ENCODE peak calls at places on chromosomes 5 and 9, in four cellular contexts. M is IMR-90, H is HepG2, I is uterus. L is an unnamed sample.
A peak's percentile ranks its signal among the peaks of the same experiment; 100 is the strongest.

GRCh38 chr5:62603934-62604333 is 25.3 kb downstream of the LRRC70 start:
- DNase-seq in I (no peak), M (peak; percentile 3), H (no peak), L (no peak)

GRCh38 chr5:32042571-32042970 is 131.5 kb downstream of the GOLPH3 start:
- DNase-seq in I (no peak), M (no peak), H (no peak), L (no peak)

GRCh38 chr9:86239053-86239770 is 20.2 kb downstream of the C9orf153 start:
- DNase-seq in I (no peak), H (no peak), M (no peak), L (no peak)

GRCh38 chr5:135683227-135683626 is 104.4 kb upstream of the CXCL14 start:
- DNase-seq in H (no peak), M (no peak), I (no peak), L (no peak)

GRCh38 chr5:15579193-15579990 is 79.4 kb downstream of the FBXL7 start:
- DNase-seq in H (no peak), I (no peak), M (no peak), L (no peak)

GRCh38 chr5:170070556-170071412 is 34.9 kb upstream of the FOXI1 start:
- DNase-seq in H (no peak), M (peak; percentile 45), I (no peak), L (no peak)

GRCh38 chr5:151345808-151346478 is 1.4 kb downstream of the SLC36A2 start:
- DNase-seq in M (peak; percentile 28), I (no peak), H (no peak), L (no peak)

GRCh38 chr9:126614088-126614454 is 343 bp downstream of the LMX1B start:
- DNase-seq in M (no peak), H (no peak), I (no peak), L (no peak)

GRCh38 chr5:1875481-1875842 is 7.3 kb downstream of the IRX4 start:
- DNase-seq in H (no peak), I (no peak), M (no peak), L (no peak)

GRCh38 chr5:59758566-59758965 is 135.0 kb downstream of the PDE4D start:
- DNase-seq in M (no peak), I (no peak), H (no peak), L (no peak)

GRCh38 chr9:93525476-93525875 is 50.9 kb upstream of the PHF2 start:
- DNase-seq in I (no peak), H (no peak), M (no peak), L (no peak)

GRCh38 chr5:56711191-56711590 is 104.2 kb upstream of the MAP3K1 start:
- DNase-seq in M (peak; percentile 47), H (no peak), I (no peak), L (no peak)

GRCh38 chr5:143397302-143398052 is 6.0 kb downstream of the NR3C1 start:
- DNase-seq in I (no peak), H (peak; percentile 49), M (no peak), L (no peak)

GRCh38 chr5:163347671-163348070 is 89.7 kb upstream of the CCNG1 start:
- DNase-seq in M (peak; percentile 55), I (no peak), H (peak; percentile 59), L (peak; percentile 75)

GRCh38 chr5:146878471-146879172 is at the start of gene PPP2R2B:
- DNase-seq in I (no peak), M (peak; percentile 1), H (no peak), L (peak; percentile 49)

GRCh38 chr5:142549834-142550233 is 136.1 kb downstream of the FGF1 start:
- DNase-seq in I (no peak), M (no peak), H (no peak), L (no peak)

GRCh38 chr5:13250450-13251291 is 693.8 kb downstream of the DNAH5 start:
- DNase-seq in H (peak; percentile 13), M (peak; percentile 6), I (no peak), L (no peak)

GRCh38 chr9:81621111-81621510 is 68.2 kb downstream of the TLE1 start:
- DNase-seq in I (no peak), H (no peak), M (no peak), L (no peak)

GRCh38 chr9:81620009-81620405 is 69.3 kb downstream of the TLE1 start:
- DNase-seq in M (no peak), I (no peak), H (no peak), L (no peak)

GRCh38 chr9:81621785-81622243 is 67.5 kb downstream of the TLE1 start:
- DNase-seq in I (no peak), H (no peak), M (no peak), L (no peak)

GRCh38 chr9:81618923-81619322 is 70.4 kb downstream of the TLE1 start:
- DNase-seq in H (no peak), M (no peak), I (no peak), L (no peak)

DNA sequence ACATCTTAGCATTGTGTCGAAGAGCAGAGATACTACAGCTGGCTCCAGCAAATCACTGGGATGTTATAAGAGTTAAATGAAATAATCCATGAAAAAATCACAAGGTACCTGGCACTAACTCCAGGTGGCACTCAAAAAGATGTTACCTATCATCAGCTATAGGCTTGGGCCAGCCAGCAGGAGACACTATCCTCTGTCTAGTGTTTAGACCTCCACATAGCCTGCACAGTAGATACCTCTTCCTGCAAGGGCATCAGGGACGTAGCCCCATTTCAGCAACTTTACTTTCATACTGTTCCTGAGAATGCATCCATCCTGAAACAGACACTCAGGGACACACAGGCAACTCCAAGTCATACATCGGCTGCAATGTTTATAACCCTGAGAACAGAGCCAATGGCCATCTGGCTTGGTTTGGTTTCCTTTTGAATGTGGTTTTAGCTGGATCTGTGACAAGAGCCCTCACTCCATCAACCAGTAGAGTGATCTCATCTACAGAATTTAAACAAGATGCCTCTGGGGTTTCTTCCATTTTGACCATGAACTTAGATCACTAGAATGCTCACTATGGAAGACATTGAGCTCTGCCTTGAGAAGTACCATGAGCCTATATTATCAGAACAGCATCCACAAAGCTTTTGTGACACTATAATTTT is 69.9 kb downstream of the TLE1 start:
- DNase-seq in H (no peak), M (peak; percentile 98), I (no peak), L (no peak)
- H3K4me1 ChIP-seq in H (peaks cover 2% of the 10 kb centered on the region), M (peaks cover 4% of the 10 kb centered on the region), I (no peaks in the 10 kb centered on the region), L (no peaks in the 10 kb centered on the region)

GRCh38 chr9:79571309-79572031 is at the start of gene TLE4:
- DNase-seq in M (peak; percentile 100), I (peak; percentile 100), H (peak; percentile 96), L (peak; percentile 100)

GRCh38 chr9:79572032-79572890 is 496 bp downstream of the TLE4 start:
- DNase-seq in M (peak; percentile 40), H (no peak), I (peak; percentile 26), L (peak; percentile 79)

GRCh38 chr9:79568337-79569084 is 3.3 kb upstream of the TLE4 start:
- DNase-seq in I (no peak), H (no peak), M (no peak), L (no peak)

GRCh38 chr9:79569814-79570448 is 1.8 kb upstream of the TLE4 start:
- DNase-seq in H (no peak), I (no peak), M (peak; percentile 18), L (no peak)

DNA sequence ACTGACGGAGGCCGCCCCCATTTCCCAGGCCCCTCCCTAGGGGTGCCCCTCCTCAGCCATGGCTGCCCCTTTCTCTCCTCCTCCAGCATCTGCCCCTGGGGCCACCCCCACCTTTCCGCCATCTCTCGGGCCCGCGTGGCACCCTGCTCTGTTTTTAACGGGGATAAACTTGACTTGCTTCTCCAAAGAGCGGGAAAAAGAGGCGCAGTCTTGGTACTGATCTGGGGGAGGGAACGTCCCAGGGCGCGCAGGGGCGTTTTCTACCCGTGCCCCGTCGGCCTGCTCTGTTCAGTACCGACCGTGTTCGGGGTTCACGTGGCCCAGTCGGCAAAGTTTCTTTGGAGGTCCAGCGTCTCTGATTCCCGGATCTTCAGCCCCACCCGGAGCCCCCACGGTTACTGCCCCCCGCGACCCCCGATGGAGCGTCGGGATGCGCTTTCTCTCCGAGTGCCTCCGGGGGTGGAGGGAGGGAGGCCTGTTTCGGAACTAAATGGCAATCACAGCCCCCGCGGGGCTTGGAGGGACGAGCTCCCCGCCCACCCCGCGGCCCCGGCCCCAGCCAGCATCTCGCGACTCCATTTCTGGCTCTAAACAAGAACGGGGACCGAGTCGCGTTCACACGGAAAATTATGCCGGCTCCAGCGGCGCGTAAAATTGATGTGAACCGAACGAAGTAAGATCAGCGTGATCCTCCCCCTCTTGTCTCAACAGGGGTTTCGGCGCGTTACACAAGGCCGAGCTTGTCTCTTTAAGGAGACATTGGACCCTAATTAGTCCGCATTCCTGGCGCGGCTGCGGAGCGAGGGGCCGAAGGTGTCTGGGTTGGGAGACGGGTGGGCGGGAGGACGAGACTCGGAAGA is 1.1 kb upstream of the TLE4 start:
- DNase-seq in H (no peak), M (peak; percentile 63), I (peak; percentile 41), L (no peak)
- TF ChIP-seq POLR2A in H (no peak), M (no peak), I (no peak), L (no peak)

DNA sequence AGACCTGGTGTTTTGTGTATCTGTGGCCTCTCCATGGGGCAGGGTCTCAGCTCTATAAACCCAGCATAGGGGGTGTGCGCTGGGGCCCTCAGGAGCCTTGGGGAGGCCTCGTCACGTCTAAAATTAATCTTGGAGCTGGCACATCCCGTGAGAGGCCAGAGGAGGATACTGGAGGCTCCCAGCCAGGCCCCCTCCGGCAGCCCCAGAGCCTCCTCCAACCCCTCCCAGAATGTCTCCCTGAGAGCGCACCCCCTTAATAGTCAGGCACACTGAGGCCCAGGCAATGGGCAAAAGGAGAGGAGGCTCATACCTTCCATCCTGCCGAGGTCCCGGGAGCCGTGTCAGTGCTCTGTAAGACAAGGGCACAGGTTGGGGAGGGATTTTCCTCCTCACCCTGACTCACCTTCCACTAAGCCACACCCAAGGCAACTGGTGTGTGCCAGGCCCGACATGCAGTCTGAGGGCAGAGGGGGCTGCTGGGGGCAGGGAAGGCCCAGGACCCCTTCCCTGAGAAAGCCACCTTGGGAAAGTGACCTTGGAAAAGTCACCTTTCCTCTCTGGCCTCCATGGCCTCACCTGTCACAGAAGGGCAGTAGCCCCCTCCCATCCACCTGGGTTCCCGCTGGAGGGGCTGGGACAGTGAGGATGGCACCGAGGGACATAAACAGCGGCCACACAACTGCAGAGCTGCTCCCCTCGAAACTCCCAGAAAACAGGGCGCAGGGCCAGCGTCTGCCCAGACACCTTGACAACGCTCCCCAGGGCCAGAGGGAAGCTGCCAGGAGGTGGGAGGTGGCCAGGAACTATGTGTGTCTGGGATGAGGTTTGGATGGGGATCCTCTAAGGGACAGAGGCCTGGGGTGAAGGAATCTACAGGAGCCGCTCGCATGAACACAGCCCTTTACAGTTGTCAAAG is 2.9 kb downstream of the AK1 start:
- DNase-seq in H (no peak), I (no peak), M (no peak), L (no peak)
- H3K4me1 ChIP-seq in H (peaks cover 37% of the 10 kb centered on the region), I (peaks cover 34% of the 10 kb centered on the region), M (peaks cover 24% of the 10 kb centered on the region), L (no peaks in the 10 kb centered on the region)

DNA sequence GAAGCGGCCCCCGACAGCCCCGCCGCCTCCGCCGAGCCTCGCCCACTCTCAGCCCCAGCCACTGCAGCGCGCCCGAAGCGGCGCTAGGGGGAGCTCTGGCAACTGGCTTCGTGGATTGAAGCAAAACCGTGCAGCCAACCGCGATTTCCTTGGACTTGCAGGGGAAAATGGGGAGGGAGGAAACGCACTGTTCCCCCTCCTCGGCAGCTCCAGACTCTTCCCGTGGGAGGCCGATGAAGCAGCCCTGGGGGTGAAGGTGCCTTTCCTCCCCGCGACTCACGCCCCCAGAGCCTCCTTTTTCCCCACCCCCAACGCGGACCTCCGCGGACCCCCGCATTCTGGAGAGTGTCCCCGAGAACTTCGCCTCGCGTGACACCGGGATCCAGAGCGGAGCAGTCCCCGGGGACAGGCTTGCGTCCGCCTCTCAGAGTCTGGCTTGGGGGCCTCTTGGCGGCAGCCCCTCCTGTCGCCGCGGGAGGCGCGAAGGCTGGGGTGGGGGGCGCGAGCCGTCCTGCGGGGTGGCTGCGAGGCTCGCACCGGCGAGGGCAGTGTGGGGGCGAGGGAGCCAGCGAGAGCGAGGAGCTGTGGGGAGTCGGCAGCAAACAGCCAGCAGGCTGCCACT is 3.8 kb downstream of the IER5L start:
- DNase-seq in H (peak; percentile 68), I (peak; percentile 95), M (peak; percentile 93), L (peak; percentile 95)
- TF ChIP-seq POLR2A in H (no peak), I (peak; percentile 74), M (peak; percentile 73), L (no peak)

L was measured in Peyer's patch.